ENCODE peak calls at places on chromosome 1, in five cellular contexts. G is transverse colon, I is esophagus muscularis mucosa, Q is GM12878, E is K562. V is an unnamed sample.

GRCh38 chr1:183180634-183181056 is 5.4 kb upstream of the LAMC2 start:
- DNase-seq in G (peak), I (no peak), Q (peak), E (no peak), V (no peak)

GRCh38 chr1:100721502-100722205 is 2.1 kb downstream of the VCAM1 start:
- DNase-seq in G (peak), I (no peak), Q (no peak), E (no peak), V (peak)

GRCh38 chr1:147624011-147624410 is 46.3 kb downstream of the ACP6 start:
- DNase-seq in G (no peak), I (no peak), Q (no peak), E (no peak), V (no peak)

GRCh38 chr1:240148333-240148732 is 56.6 kb downstream of the FMN2 start:
- DNase-seq in G (no peak), I (no peak), Q (no peak), E (no peak), V (no peak)

GRCh38 chr1:241847796-241848668 is at the start of gene EXO1:
- DNase-seq in G (peak), I (peak), Q (peak), E (peak), V (peak)

GRCh38 chr1:21217812-21218596 is 41.3 kb upstream of the EIF4G3 start:
- DNase-seq in G (peak), I (no peak), Q (no peak), E (peak), V (peak)

GRCh38 chr1:14923400-14924011 is 230.0 kb upstream of the TMEM51 start:
- DNase-seq in G (no peak), I (no peak), Q (no peak), E (no peak), V (no peak)

GRCh38 chr1:47870480-47870879 is 126.7 kb downstream of the TRABD2B start:
- DNase-seq in G (no peak), I (no peak), Q (no peak), E (no peak), V (no peak)

DNA sequence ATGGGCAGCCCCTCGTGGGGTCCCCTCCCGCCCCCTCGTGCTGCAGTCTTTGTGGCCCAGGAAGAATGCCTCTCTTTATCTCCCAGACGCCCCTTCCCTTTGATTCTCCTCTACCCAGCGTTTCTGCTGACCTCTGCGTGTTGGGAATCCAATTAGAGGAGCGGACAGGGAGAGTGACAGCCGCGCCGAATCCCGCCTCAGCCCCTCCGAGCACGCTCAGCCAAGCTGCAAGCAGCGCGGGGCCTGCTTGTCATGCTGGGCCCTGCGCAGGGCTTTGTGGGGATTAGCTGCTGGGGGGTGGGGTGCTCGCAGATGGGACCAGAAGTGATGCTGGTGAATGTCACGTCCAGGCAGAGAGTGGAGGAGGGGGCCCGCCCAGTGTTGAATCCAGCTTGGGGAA is 91.1 kb downstream of the EPHB2 start:
- DNase-seq in G (no peak), I (no peak), Q (no peak), E (no peak), V (no peak)
- TF ChIP-seq EP300 in G (no peak), I (no peak), Q (no peak), E (no peak), V (no peak)

GRCh38 chr1:33307494-33307864 is 13.4 kb downstream of the A3GALT2 start:
- DNase-seq in G (no peak), I (no peak), Q (peak), E (no peak), V (no peak)

GRCh38 chr1:33306061-33306460 is 14.8 kb downstream of the A3GALT2 start:
- DNase-seq in G (no peak), I (no peak), Q (no peak), E (no peak), V (no peak)

GRCh38 chr1:33310702-33311101 is 10.2 kb downstream of the A3GALT2 start:
- DNase-seq in G (no peak), I (no peak), Q (no peak), E (no peak), V (no peak)

GRCh38 chr1:33305016-33305415 is 15.9 kb downstream of the A3GALT2 start:
- DNase-seq in G (no peak), I (no peak), Q (no peak), E (no peak), V (no peak)

DNA sequence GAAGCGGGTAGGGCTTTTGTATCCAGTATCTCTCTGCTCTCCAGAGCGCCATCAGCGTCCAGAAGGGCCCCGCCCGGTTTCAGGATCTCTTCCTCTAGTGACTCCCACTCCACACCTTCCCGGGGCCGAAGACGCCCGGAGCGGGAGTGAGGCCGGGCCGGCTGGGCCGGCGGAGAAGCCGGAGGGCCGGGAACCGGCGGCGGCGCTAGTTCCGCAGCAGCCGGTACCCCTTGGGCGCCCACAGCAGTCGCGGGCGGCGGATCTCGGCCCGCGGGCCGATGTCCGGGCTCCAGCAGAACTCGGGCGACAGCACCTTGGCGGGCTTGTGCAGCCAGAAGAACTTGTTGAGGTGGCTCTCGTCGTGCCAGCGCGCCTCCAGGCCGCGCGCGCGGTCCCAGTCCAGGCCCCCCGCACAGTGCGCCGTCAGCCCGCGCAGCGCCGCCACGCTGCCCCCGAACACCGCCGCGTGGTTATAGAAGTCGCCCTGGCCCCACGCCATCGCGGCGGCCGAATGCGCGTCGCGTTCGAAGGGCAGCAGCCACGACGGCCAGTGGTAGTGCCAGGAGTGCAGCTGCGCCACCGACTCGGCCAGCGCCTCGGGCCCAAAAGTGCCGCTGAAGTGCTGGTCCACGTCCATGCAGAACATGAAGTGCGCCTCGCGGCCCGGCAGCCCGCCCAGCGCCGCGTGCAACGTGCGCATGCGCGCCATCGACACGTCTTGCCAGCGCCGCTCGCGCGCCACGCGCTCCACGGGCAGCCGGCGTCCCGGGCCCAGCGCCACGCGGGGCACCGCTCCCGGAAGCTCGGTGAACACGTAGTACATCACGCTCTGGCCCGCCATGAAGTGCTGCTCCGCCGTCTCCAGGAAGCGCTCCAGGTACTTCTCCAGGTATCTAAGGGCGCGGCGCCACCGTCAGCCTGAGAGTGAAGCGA is 14.1 kb downstream of the A3GALT2 start:
- DNase-seq in G (no peak), I (no peak), Q (no peak), E (no peak), V (no peak)
- H3K4me3 ChIP-seq in G (no peak), I (peak), Q (no peak), E (no peak), V (peak)

DNA sequence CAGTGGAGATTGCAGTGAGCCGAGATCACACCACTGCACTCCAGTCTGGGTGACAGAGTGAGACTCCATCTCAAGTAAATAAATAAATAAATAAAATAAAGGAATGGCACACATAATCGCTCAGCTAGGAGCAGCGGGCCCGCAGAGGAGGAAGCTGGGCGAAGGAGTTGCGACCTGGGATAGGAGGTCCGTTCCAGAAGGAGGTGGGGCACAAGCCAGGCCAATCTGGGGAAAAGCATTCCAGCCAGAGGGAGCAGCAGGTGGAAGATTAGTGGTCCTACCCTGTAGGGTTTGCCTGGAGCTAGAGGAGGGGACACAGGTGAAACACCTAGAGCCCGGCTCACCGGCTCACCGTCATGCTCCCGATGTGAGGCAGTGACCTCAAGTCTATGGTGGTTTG is 40.3 kb upstream of the CASZ1 start:
- DNase-seq in G (no peak), I (no peak), Q (no peak), E (no peak), V (no peak)
- TF ChIP-seq POLR2AphosphoS5 in G (no peak), I (no peak), Q (no peak), E (no peak), V (no peak)

GRCh38 chr1:86775395-86775794 is 71.0 kb downstream of the SH3GLB1 start:
- DNase-seq in G (no peak), I (no peak), Q (no peak), E (no peak), V (no peak)
- TF ChIP-seq EP300 in G (no peak), I (no peak), Q (no peak), E (peak), V (no peak)

GRCh38 chr1:3062616-3063378 is 6.2 kb upstream of the PRDM16 start:
- DNase-seq in G (no peak), I (no peak), Q (no peak), E (no peak), V (peak)
- H3K4me3 ChIP-seq in G (no peak), I (peak), Q (no peak), E (no peak), V (peak)

DNA sequence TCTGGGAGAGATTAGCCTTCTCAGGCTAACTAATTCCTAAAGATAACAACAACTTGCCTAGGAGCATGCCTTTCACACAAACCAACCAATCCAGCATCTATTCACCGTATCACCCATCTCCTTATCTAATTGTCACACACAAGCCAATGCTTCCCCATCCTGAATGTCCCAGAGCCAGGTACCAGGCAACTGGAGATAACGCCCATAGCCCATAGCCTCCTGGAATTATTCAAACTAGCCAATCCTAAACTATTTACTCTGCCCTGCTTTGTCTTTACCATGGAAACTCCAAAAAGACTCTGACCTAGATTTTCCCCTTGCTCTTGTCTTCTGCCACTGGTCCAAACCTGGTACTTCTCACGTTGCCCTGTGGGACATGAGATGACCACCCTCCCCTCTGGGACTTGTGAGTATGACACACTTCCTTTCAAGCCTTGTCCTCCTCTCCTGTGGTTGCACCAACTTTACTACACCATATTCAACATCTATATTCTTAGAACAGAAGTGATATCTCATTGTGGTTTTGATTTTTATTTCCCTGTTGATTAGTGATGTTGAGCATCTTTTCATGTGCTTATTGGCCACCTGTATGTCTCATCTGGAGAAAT is 8.9 kb upstream of the ATG4C start:
- DNase-seq in G (no peak), I (no peak), Q (no peak), E (no peak), V (no peak)
- TF ChIP-seq POLR2AphosphoS5 in G (no peak), I (no peak), Q (no peak), E (no peak), V (no peak)

DNA sequence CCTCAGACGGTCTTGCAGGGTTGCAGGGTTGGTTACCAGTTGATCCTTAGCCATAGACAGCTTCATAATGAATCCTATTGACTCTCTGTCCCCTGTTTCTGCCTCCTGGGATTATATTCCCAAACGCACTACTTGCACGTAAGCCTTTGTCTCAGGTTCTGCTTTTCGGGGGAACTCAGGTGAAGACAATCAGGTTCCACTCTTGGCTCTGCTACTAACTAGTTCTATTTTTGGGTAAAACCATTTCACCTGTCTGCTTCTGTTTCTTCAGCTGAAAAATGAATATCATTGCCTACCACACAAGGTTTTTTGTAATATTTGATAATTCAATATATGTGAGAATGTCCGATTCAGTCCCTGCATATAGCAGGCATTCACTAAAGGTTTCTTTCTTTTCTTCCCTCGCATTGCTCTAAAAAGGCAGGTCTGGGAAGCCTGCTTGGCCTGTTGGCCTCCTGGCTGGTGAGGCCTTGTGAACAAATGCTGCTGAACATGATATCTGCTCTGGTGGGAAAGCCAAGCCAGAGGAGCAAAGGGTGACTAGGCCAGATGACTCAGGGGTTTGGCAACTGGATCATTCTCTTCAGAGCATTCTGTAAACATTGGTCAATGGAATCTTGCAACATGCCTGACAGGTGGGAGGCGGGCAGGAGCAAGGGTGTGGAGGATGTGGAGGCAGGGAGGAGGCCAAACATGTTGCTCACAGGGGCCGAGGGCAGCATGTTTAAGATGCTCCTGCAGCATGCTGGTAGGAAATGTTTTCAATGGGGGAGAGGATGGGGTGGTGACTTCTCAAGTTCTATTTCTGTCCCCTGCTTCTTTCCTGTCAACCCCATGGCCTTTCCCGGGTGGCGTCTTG is 23.8 kb downstream of the IER5 start:
- DNase-seq in G (peak), I (peak), Q (no peak), E (peak), V (peak)
- TF ChIP-seq EP300 in G (no peak), I (no peak), Q (no peak), E (peak), V (no peak)

GRCh38 chr1:84693009-84693408 is 2.7 kb upstream of the SSX2IP start:
- DNase-seq in G (no peak), I (no peak), Q (no peak), E (no peak), V (no peak)
- H3K4me3 ChIP-seq in G (no peak), I (no peak), Q (peak), E (no peak), V (no peak)

GRCh38 chr1:232684331-232685105 is 54.6 kb upstream of the SIPA1L2 start:
- DNase-seq in G (no peak), I (no peak), Q (no peak), E (no peak), V (no peak)
- TF ChIP-seq POLR2AphosphoS5 in G (no peak), I (no peak), Q (no peak), E (no peak), V (no peak)

DNA sequence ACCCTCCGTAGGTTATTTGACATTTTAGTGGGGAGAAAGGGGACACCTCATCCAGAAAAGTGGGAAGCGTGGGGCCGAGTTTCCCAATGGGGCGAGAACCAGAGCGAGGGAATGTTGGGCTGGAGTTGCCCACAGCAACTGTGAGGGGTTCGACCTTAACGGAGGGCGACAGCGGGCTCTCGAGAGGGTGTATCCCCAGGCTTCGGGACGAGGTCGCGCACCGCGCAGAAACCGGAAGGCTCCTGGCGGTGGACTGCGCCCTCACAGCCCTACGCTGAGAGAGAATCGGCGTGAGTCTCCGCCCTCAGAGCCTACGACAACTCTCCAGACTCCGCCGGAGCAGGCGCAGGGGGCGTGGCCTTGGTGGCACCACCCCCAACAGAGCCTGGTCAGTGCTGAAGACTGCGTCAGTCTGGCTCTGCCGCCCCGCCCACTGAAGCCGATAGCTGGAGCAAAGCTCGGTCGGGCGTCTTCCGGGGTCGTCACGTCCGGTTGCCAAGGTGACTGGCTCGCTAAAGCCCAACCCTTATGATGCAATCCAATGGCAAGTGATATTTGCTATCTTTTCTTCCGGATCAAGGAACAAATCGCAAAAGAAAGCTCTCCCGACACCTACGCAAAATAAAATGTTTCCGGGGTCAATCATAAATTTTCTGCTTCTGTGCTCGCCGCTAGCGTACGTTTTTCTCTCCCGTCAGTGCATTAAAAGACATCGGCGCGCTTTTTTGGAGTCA is at the start of gene LRIF1:
- DNase-seq in G (peak), I (peak), Q (peak), E (peak), V (peak)
- TF ChIP-seq EP300 in G (no peak), I (no peak), Q (no peak), E (peak), V (no peak)